ENCODE peak calls at places on chromosomes 13 and 19, in nine cellular contexts. F is CD4-positive, CD25-positive, alpha-beta regulatory T cell; L is T-helper 2 cell; Y is H54; E is spleen; Z is GM12864; W is stimulated activated CD4-positive, alpha-beta T cell treated with anti-CD3 and anti-CD28 coated beads, Interleukin-15, amount 100 ng/mL, for 24 hours; Q is nephron progenitor cell; C is fibroblast of mammary gland. K is an unnamed sample.

GRCh38 chr13:82993417-82993816 is 888.9 kb downstream of the SLITRK1 start:
- DNase-seq in E (no peak), Q (no peak), L (no peak), Z (no peak), W (no peak), F (no peak), Y (no peak), C (no peak), K (no peak)

GRCh38 chr19:40827386-40828247 is 22.6 kb downstream of the CYP2A6 start:
- DNase-seq in L (no peak), F (no peak), Z (no peak), W (no peak), E (no peak), Y (no peak), C (no peak), Q (no peak), K (no peak)

GRCh38 chr19:55442372-55443044 is 592 bp downstream of the SHISA7 start:
- DNase-seq in Y (no peak), C (no peak), E (no peak), Q (no peak), L (no peak), F (no peak), Z (no peak), W (no peak), K (no peak)

GRCh38 chr13:91576590-91576989 is 178.2 kb downstream of the GPC5 start:
- DNase-seq in Z (no peak), L (no peak), W (peak; percentile 6), C (no peak), E (no peak), F (no peak), Q (peak; percentile 4), Y (no peak), K (no peak)

GRCh38 chr13:28819748-28820098 is 416 bp upstream of the MTUS2 start:
- DNase-seq in Q (peak; percentile 89), W (peak; percentile 70), Z (no peak), Y (no peak), F (peak; percentile 41), L (peak; percentile 37), C (peak; percentile 19), E (no peak), K (peak; percentile 77)

GRCh38 chr19:19575411-19575810 is 37.3 kb downstream of the CILP2 start:
- DNase-seq in C (no peak), L (no peak), Y (no peak), Z (no peak), W (no peak), Q (no peak), F (no peak), E (no peak), K (no peak)

GRCh38 chr13:104534847-104535246 is 1468.6 kb upstream of the SLC10A2 start:
- DNase-seq in Z (no peak), F (no peak), E (no peak), C (no peak), L (no peak), Y (peak; percentile 7), W (no peak), Q (peak; percentile 6), K (no peak)

GRCh38 chr13:94996445-94996844 is 284.1 kb upstream of the SOX21 start:
- DNase-seq in E (no peak), C (no peak), Z (no peak), F (no peak), L (no peak), W (no peak), Y (no peak), Q (no peak), K (no peak)

GRCh38 chr13:33723365-33723764 is 94.6 kb upstream of the RFC3 start:
- DNase-seq in Q (no peak), Y (no peak), L (no peak), E (no peak), C (peak; percentile 26), Z (no peak), W (no peak), F (no peak), K (no peak)

GRCh38 chr19:38049105-38049649 is 142.2 kb downstream of the SIPA1L3 start:
- DNase-seq in Z (peak; percentile 93), E (peak; percentile 86), F (peak; percentile 91), Q (no peak), C (peak; percentile 48), L (peak; percentile 12), W (peak; percentile 67), Y (no peak), K (peak; percentile 63)

GRCh38 chr13:85772379-85772778 is 26.8 kb downstream of the SLITRK6 start:
- DNase-seq in L (no peak), C (peak; percentile 14), Y (no peak), W (no peak), Q (no peak), E (no peak), Z (no peak), F (no peak), K (no peak)

GRCh38 chr13:41127746-41128145 is 4.9 kb downstream of the KBTBD6 start:
- DNase-seq in L (no peak), E (no peak), Q (no peak), F (no peak), W (no peak), C (no peak), Z (no peak), Y (no peak), K (no peak)

GRCh38 chr13:57425531-57425930 is 206.0 kb upstream of the PCDH17 start:
- DNase-seq in L (no peak), Q (no peak), C (no peak), W (no peak), E (no peak), F (no peak), Y (no peak), Z (no peak), K (no peak)

GRCh38 chr13:31093145-31093885 is 68.4 kb downstream of the HSPH1 start:
- DNase-seq in L (no peak), Z (no peak), Q (no peak), E (no peak), F (no peak), W (no peak), C (no peak), Y (no peak), K (no peak)

GRCh38 chr13:68345963-68346362 is 1115.8 kb upstream of the PCDH9 start:
- DNase-seq in C (no peak), Y (no peak), Q (no peak), Z (no peak), E (no peak), W (no peak), L (no peak), F (no peak), K (no peak)

GRCh38 chr13:45838171-45838745 is 13.3 kb downstream of the SIAH3 start:
- DNase-seq in W (no peak), Y (no peak), E (no peak), Z (no peak), C (no peak), Q (no peak), F (no peak), L (no peak), K (no peak)

GRCh38 chr19:39833464-39834286 is at the start of gene DYRK1B:
- DNase-seq in F (peak; percentile 98), Q (peak; percentile 97), L (peak; percentile 98), Z (peak; percentile 92), E (peak; percentile 98), W (peak; percentile 96), Y (peak; percentile 99), C (peak; percentile 96), K (peak; percentile 99)

GRCh38 chr19:4969772-4970531 is 1.0 kb downstream of the KDM4B start:
- DNase-seq in Q (no peak), Z (peak; percentile 38), F (peak; percentile 42), L (no peak), E (peak; percentile 82), Y (no peak), C (peak; percentile 36), W (no peak), K (peak; percentile 57)

GRCh38 chr13:40460116-40460515 is 206.3 kb downstream of the FOXO1 start:
- DNase-seq in L (no peak), W (no peak), C (peak; percentile 12), Z (no peak), F (no peak), E (no peak), Y (no peak), Q (no peak), K (no peak)

GRCh38 chr19:47107953-47108746 is 5.4 kb downstream of the ZC3H4 start:
- DNase-seq in Z (no peak), E (peak; percentile 42), F (no peak), Y (no peak), C (peak; percentile 49), Q (no peak), L (no peak), W (no peak), K (no peak)

GRCh38 chr13:33017410-33017929 is 1.2 kb downstream of the KL start:
- DNase-seq in Z (peak; percentile 65), Y (no peak), W (peak; percentile 64), Q (peak; percentile 11), E (no peak), L (no peak), F (peak; percentile 65), C (peak; percentile 65), K (peak; percentile 36)

GRCh38 chr19:7226749-7227148 is 67.5 kb downstream of the INSR start:
- DNase-seq in F (no peak), Z (no peak), E (no peak), W (no peak), Y (no peak), L (no peak), Q (no peak), C (no peak), K (no peak)

GRCh38 chr13:33611016-33611805 is 206.7 kb upstream of the RFC3 start:
- DNase-seq in Q (peak; percentile 34), C (peak; percentile 10), Y (no peak), Z (no peak), W (no peak), L (no peak), E (no peak), F (no peak), K (no peak)

GRCh38 chr19:37954421-37954874 is 47.4 kb downstream of the SIPA1L3 start:
- DNase-seq in E (no peak), W (no peak), L (no peak), C (no peak), Q (no peak), F (no peak), Z (no peak), Y (no peak), K (no peak)

GRCh38 chr19:30448386-30449130 is 76.4 kb downstream of the ZNF536 start:
- DNase-seq in Q (no peak), E (peak; percentile 6), Y (no peak), W (no peak), F (no peak), C (no peak), Z (no peak), L (no peak), K (no peak)

GRCh38 chr19:57406516-57407123 is 4.3 kb upstream of the ZNF17 start:
- DNase-seq in F (peak; percentile 66), W (peak; percentile 75), C (peak; percentile 45), L (peak; percentile 56), Y (peak; percentile 76), Q (peak; percentile 75), E (peak; percentile 86), Z (no peak), K (peak; percentile 85)

GRCh38 chr13:45179428-45179827 is 21.4 kb downstream of the KCTD4 start:
- DNase-seq in W (no peak), Q (no peak), C (peak; percentile 50), E (no peak), Y (no peak), Z (no peak), L (no peak), F (no peak), K (no peak)

GRCh38 chr19:12913871-12914690 is 5.0 kb downstream of the SYCE2 start:
- DNase-seq in Y (no peak), W (peak; percentile 47), Z (no peak), Q (no peak), F (peak; percentile 81), C (peak; percentile 48), E (peak; percentile 84), L (peak; percentile 24), K (no peak)

GRCh38 chr19:41426952-41427646 is at the start of gene B3GNT8:
- DNase-seq in Q (peak; percentile 86), E (peak; percentile 94), Z (no peak), F (peak; percentile 60), Y (no peak), W (peak; percentile 69), L (peak; percentile 10), C (peak; percentile 51), K (no peak)

GRCh38 chr19:48506138-48506733 is 5.4 kb downstream of the LMTK3 start:
- DNase-seq in C (peak; percentile 65), Q (no peak), W (no peak), F (peak; percentile 74), Z (no peak), Y (no peak), E (no peak), L (no peak), K (peak; percentile 49)

GRCh38 chr13:42036711-42037110 is 11.7 kb upstream of the DGKH start:
- DNase-seq in E (no peak), Z (no peak), F (no peak), Q (no peak), C (no peak), W (no peak), L (no peak), Y (no peak), K (no peak)

K was measured in germinal center.